ENCODE peak calls at places on chromosomes 13 and 19, in four cellular contexts. One of them, this sample, is unnamed.

GRCh38 chr13:108342369-108343289 is 73.1 kb downstream of the TNFSF13B start:
- DNase-seq in foreskin fibroblast: peak; percentile 4
- DNase-seq in heart left ventricle: no peak
- DNase-seq in breast epithelium: no peak
- DNase-seq in this sample: no peak

GRCh38 chr13:51815848-51816247 is 11.9 kb upstream of the DHRS12 start:
- DNase-seq in foreskin fibroblast: no peak
- DNase-seq in heart left ventricle: no peak
- DNase-seq in breast epithelium: no peak
- DNase-seq in this sample: no peak

GRCh38 chr19:12865746-12866415 is 15.4 kb downstream of the DNASE2 start:
- DNase-seq in foreskin fibroblast: no peak
- DNase-seq in heart left ventricle: no peak
- DNase-seq in breast epithelium: no peak
- DNase-seq in this sample: no peak

GRCh38 chr19:37551123-37551993 is 43.2 kb downstream of the ZNF571 start:
- DNase-seq in foreskin fibroblast: peak; percentile 74
- DNase-seq in heart left ventricle: peak; percentile 62
- DNase-seq in breast epithelium: no peak
- DNase-seq in this sample: no peak

GRCh38 chr19:2391118-2391725 is 31.2 kb downstream of the TMPRSS9 start:
- DNase-seq in foreskin fibroblast: peak; percentile 40
- DNase-seq in heart left ventricle: peak; percentile 34
- DNase-seq in breast epithelium: no peak
- DNase-seq in this sample: no peak

GRCh38 chr19:28972144-28972543 is 240.8 kb downstream of the UQCRFS1 start:
- DNase-seq in foreskin fibroblast: no peak
- DNase-seq in heart left ventricle: no peak
- DNase-seq in breast epithelium: no peak
- DNase-seq in this sample: no peak

GRCh38 chr13:40115456-40115855 is 460.0 kb downstream of the COG6 start:
- DNase-seq in foreskin fibroblast: no peak
- DNase-seq in heart left ventricle: no peak
- DNase-seq in breast epithelium: no peak
- DNase-seq in this sample: no peak

GRCh38 chr13:106851251-106851650 is 283.3 kb upstream of the ARGLU1 start:
- DNase-seq in foreskin fibroblast: no peak
- DNase-seq in heart left ventricle: no peak
- DNase-seq in breast epithelium: no peak
- DNase-seq in this sample: no peak

GRCh38 chr19:3556978-3557460 is 367 bp downstream of the MFSD12 start:
- DNase-seq in foreskin fibroblast: no peak
- DNase-seq in heart left ventricle: no peak
- DNase-seq in breast epithelium: no peak
- DNase-seq in this sample: no peak

GRCh38 chr19:33438016-33438671 is 64.6 kb downstream of the CEBPG start:
- DNase-seq in foreskin fibroblast: no peak
- DNase-seq in heart left ventricle: peak; percentile 34
- DNase-seq in breast epithelium: no peak
- DNase-seq in this sample: no peak

GRCh38 chr19:10927691-10928562 is 512 bp downstream of the YIPF2 start:
- DNase-seq in foreskin fibroblast: no peak
- DNase-seq in heart left ventricle: no peak
- DNase-seq in breast epithelium: no peak
- DNase-seq in this sample: no peak

GRCh38 chr19:1364070-1364719 is 19.5 kb upstream of the NDUFS7 start:
- DNase-seq in foreskin fibroblast: no peak
- DNase-seq in heart left ventricle: no peak
- DNase-seq in breast epithelium: no peak
- DNase-seq in this sample: no peak
- TF ChIP-seq CTCF in foreskin fibroblast: no peak
- TF ChIP-seq CTCF in heart left ventricle: no peak
- TF ChIP-seq CTCF in breast epithelium: no peak
- TF ChIP-seq CTCF in this sample: peak; percentile 68

DNA sequence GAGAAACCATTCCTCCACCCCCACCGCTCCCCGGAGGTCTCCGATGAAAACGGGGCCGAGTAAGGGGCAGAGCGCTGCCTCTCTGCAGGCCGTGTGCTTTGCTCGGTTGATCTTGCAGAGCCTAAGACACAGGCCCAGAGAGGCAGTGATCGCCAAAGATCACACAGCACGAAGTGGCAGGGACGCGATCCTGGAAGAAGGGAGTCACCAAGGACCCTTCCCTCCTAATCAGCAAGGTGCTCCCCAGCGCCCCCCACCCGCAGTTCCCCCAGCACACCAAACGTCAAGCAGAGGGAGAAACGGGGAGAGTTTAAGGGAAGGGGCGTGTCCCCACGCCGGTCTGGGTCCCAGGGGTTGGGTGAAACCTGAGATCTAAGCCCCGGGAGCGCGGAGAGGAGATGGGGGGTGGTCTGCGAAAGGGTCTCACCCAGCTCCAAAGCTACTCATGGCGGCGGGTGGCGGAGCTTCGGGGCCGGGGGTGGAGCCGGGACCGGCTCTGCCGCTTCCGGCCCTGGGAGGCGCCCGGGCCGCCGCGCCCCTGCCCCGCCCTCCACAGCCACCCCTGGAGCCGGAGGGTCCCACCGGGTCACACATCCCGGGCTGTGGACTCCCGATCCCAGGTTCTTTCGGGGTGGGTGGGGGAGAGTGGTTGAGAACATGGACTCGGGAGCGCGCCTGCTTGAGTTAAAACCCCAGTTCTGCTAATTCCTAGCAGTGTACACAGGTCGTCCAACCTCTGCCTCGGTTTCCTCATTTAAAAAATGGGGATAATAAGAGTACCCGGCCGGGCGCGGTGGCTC is at the start of gene EML2:
- DNase-seq in foreskin fibroblast: peak; percentile 17
- DNase-seq in heart left ventricle: peak; percentile 54
- DNase-seq in breast epithelium: no peak
- DNase-seq in this sample: peak; percentile 80
- TF ChIP-seq CTCF in foreskin fibroblast: peak; percentile 34
- TF ChIP-seq CTCF in heart left ventricle: no peak
- TF ChIP-seq CTCF in breast epithelium: no peak
- TF ChIP-seq CTCF in this sample: no peak

GRCh38 chr13:46278474-46278873 is 66.7 kb downstream of the LRRC63 start:
- DNase-seq in foreskin fibroblast: no peak
- DNase-seq in heart left ventricle: no peak
- DNase-seq in breast epithelium: no peak
- DNase-seq in this sample: no peak

GRCh38 chr13:46270416-46270815 is 58.7 kb downstream of the LRRC63 start:
- DNase-seq in foreskin fibroblast: no peak
- DNase-seq in heart left ventricle: no peak
- DNase-seq in breast epithelium: no peak
- DNase-seq in this sample: no peak

DNA sequence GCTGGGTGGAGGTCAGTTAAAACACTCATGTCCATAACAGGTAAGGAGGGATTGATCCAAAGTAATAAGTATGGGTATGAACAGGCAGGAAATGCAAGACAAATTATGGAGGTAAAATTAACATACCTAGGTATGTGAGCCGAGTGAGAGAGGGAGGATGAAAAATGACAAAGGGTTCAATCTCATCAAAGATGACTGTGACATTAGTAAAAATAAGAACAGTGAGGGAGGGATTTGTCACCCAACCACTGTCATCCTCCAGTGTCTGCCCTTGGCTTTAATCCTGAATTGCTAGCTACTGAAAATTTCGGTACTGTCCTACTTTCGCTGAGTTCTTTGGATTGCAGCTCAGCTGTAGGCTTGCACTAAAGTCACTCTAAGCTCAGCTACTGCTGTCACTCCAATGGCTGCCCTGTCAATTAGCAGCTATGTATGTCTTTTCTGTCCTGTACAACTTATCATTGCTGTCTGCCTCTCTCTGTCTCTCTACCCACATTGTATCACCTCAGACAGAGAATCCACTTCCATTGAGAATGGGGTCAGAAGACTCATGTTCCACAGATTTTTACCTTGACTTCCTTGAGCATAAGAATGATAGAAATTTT is 62.5 kb downstream of the LRRC63 start:
- DNase-seq in foreskin fibroblast: no peak
- DNase-seq in heart left ventricle: no peak
- DNase-seq in breast epithelium: no peak
- DNase-seq in this sample: no peak
- TF ChIP-seq CTCF in foreskin fibroblast: no peak
- TF ChIP-seq CTCF in heart left ventricle: no peak
- TF ChIP-seq CTCF in breast epithelium: no peak
- TF ChIP-seq CTCF in this sample: no peak

GRCh38 chr19:8569066-8569761 is 8.0 kb downstream of the MYO1F start:
- DNase-seq in foreskin fibroblast: peak; percentile 92
- DNase-seq in heart left ventricle: peak; percentile 40
- DNase-seq in breast epithelium: no peak
- DNase-seq in this sample: no peak
- TF ChIP-seq CTCF in foreskin fibroblast: no peak
- TF ChIP-seq CTCF in heart left ventricle: no peak
- TF ChIP-seq CTCF in breast epithelium: no peak
- TF ChIP-seq CTCF in this sample: no peak

DNA sequence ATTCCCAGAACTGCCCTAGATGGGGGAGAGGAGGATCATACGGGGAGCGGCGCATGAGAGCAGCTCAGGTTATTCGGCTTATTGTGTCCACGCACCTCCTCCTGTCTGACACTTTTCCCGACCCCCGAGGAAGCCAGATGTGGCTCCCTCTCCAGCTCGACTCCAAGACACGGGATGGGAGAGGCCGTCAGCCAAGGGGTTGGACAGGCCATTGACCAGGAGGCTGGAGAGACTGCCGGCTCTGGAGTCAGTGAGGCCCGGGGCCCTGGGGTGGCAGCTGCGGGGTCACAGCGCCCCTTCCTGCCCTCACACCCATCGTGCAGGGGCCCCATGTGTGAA is 2.9 kb downstream of the DMKN start:
- DNase-seq in foreskin fibroblast: no peak
- DNase-seq in heart left ventricle: no peak
- DNase-seq in breast epithelium: no peak
- DNase-seq in this sample: no peak
- TF ChIP-seq CTCF in foreskin fibroblast: no peak
- TF ChIP-seq CTCF in heart left ventricle: peak; percentile 3
- TF ChIP-seq CTCF in breast epithelium: no peak
- TF ChIP-seq CTCF in this sample: no peak

DNA sequence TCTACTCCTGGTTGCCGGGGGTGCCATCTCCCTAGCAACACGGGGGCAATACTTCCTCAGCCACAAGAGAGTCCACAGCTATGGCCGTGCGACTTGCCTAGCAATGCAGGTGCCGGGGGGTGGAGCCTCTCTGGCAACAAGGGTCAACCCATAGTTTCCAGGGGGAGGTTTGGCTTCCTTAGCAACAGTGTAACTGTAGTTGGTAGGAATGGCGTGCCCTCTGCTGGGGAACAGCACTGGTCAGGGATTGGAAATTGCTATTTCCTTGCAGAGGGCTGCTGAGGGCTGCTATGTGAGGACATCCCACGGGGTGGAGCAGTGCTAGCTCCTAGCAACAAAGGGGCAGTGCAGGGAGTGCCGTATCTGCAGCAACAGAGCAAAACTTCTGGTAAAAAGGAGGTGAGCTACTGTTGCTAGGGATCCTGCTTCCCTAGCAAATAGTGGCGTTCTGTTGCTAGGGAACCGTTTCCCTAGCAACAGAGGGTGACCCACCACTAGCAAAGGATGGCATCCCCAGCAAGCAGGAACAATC is 7.0 kb upstream of the TMC4 start:
- DNase-seq in foreskin fibroblast: peak; percentile 46
- DNase-seq in heart left ventricle: no peak
- DNase-seq in breast epithelium: no peak
- DNase-seq in this sample: peak; percentile 79
- TF ChIP-seq CTCF in foreskin fibroblast: peak; percentile 37
- TF ChIP-seq CTCF in heart left ventricle: no peak
- TF ChIP-seq CTCF in breast epithelium: no peak
- TF ChIP-seq CTCF in this sample: peak; percentile 75

This sample was measured in type B pancreatic cell.